ENCODE peak calls at places on chromosome 1, in five cellular contexts. N is left colon; E is left cardiac atrium; K is activated T-helper 1 cell treated with Interleukin-2 at 50 U/mL for 16 hours; W is stimulated activated CD4-positive, alpha-beta T cell treated with anti-CD3 and anti-CD28 coated beads, Interleukin-2, amount 100 ng/mL, for 48 hours. L is an unnamed sample.

GRCh38 chr1:245153645-245154428 is 948 bp upstream of the KIF26B start:
- DNase-seq in E (no peak), W (no peak), N (peak), K (no peak), L (no peak)

GRCh38 chr1:40715660-40716059 is 24.2 kb downstream of the NFYC start:
- DNase-seq in N (no peak), W (no peak), K (no peak), E (no peak), L (no peak)

GRCh38 chr1:156944848-156945247 is 24.4 kb downstream of the LRRC71 start:
- DNase-seq in W (no peak), N (no peak), E (no peak), K (no peak), L (no peak)

GRCh38 chr1:1440941-1441888 is 5.7 kb downstream of the VWA1 start:
- DNase-seq in W (peak), N (peak), E (peak), K (peak), L (no peak)

GRCh38 chr1:24193046-24193445 is 6.0 kb upstream of the IFNLR1 start:
- DNase-seq in K (no peak), W (no peak), N (no peak), E (no peak), L (no peak)

GRCh38 chr1:231923461-231924132 is 297.0 kb downstream of the DISC1 start:
- DNase-seq in W (no peak), K (no peak), N (no peak), E (no peak), L (no peak)

GRCh38 chr1:197797010-197797409 is 21.7 kb upstream of the DENND1B start:
- DNase-seq in K (no peak), W (no peak), N (no peak), E (no peak), L (no peak)

GRCh38 chr1:9143250-9143649 is 14.3 kb upstream of the GPR157 start:
- DNase-seq in K (no peak), N (no peak), W (no peak), E (no peak), L (no peak)

GRCh38 chr1:97252076-97252475 is 530.5 kb downstream of the PTBP2 start:
- DNase-seq in N (no peak), K (no peak), E (peak), W (no peak), L (no peak)

GRCh38 chr1:65975708-65976107 is 183.0 kb downstream of the PDE4B start:
- DNase-seq in W (no peak), N (no peak), K (no peak), E (no peak), L (no peak)

GRCh38 chr1:7478797-7479499 is 292.1 kb upstream of the VAMP3 start:
- DNase-seq in E (peak), K (no peak), W (no peak), N (peak), L (no peak)

GRCh38 chr1:110559157-110559556 is 40.2 kb upstream of the KCNA10 start:
- DNase-seq in E (no peak), K (no peak), W (no peak), N (no peak), L (no peak)

L was measured in NT2/D1.